ENCODE peak calls at places on chromosomes 13 and 19, in four cellular contexts. R is upper lobe of right lung; V is stimulated activated CD4-positive, alpha-beta T cell treated with anti-CD3 and anti-CD28 coated beads, Interleukin-2, amount 100 ng/mL, for 24 hours; U is H54. W is an unnamed sample.

GRCh38 chr19:6849876-6850275 is 37.5 kb upstream of the ADGRE1 start:
- DNase-seq in R (no peak), V (no peak), U (no peak), W (no peak)

GRCh38 chr19:16764793-16765433 is 45.3 kb downstream of the NWD1 start:
- DNase-seq in R (no peak), V (no peak), U (no peak), W (no peak)

GRCh38 chr13:112661291-112661690 is 28.5 kb upstream of the ATP11A start:
- DNase-seq in R (no peak), V (no peak), U (no peak), W (no peak)

GRCh38 chr19:54684537-54684936 is 21.8 kb downstream of the LILRB4 start:
- DNase-seq in R (no peak), V (no peak), U (peak; percentile 20), W (no peak)

GRCh38 chr19:13079542-13079986 is 23.1 kb downstream of the LYL1 start:
- DNase-seq in R (peak; percentile 79), V (no peak), U (no peak), W (no peak)

GRCh38 chr19:1133471-1133929 is 29.7 kb downstream of the GPX4 start:
- DNase-seq in R (no peak), V (peak; percentile 79), U (peak; percentile 65), W (peak; percentile 65)

GRCh38 chr13:82713681-82714405 is 1168.4 kb downstream of the SLITRK1 start:
- DNase-seq in R (no peak), V (no peak), U (no peak), W (no peak)

GRCh38 chr13:51435002-51435578 is 17.7 kb downstream of the INTS6 start:
- DNase-seq in R (no peak), V (no peak), U (no peak), W (no peak)

GRCh38 chr13:114109646-114110045 is 22.8 kb downstream of the RASA3 start:
- DNase-seq in R (peak; percentile 64), V (peak; percentile 62), U (no peak), W (no peak)

GRCh38 chr13:98365291-98365690 is 188.2 kb upstream of the RNF113B start:
- DNase-seq in R (no peak), V (no peak), U (no peak), W (no peak)

GRCh38 chr13:41678842-41679241 is 221.5 kb downstream of the RGCC start:
- DNase-seq in R (no peak), V (no peak), U (no peak), W (no peak)

GRCh38 chr19:1923319-1923718 is 17.7 kb upstream of the CSNK1G2 start:
- DNase-seq in R (no peak), V (peak; percentile 42), U (no peak), W (peak; percentile 48)

GRCh38 chr13:48319458-48320395 is 16.2 kb downstream of the RB1 start:
- DNase-seq in R (peak; percentile 57), V (no peak), U (no peak), W (no peak)

GRCh38 chr13:80946008-80946802 is 605.3 kb upstream of the SPRY2 start:
- DNase-seq in R (no peak), V (no peak), U (no peak), W (no peak)

GRCh38 chr13:23069571-23069970 is 111.2 kb upstream of the SGCG start:
- DNase-seq in R (no peak), V (no peak), U (no peak), W (no peak)

GRCh38 chr13:106176103-106176502 is 359.4 kb downstream of the EFNB2 start:
- DNase-seq in R (no peak), V (no peak), U (no peak), W (no peak)

GRCh38 chr13:28864544-28864943 is 44.4 kb downstream of the MTUS2 start:
- DNase-seq in R (no peak), V (no peak), U (no peak), W (no peak)

GRCh38 chr19:29714371-29714952 is 599 bp downstream of the C19orf12 start:
- DNase-seq in R (peak; percentile 40), V (no peak), U (peak; percentile 36), W (peak; percentile 19)

GRCh38 chr13:108322206-108322824 is 52.8 kb downstream of the TNFSF13B start:
- DNase-seq in R (no peak), V (no peak), U (peak; percentile 11), W (no peak)

GRCh38 chr13:113759525-113760137 is 605 bp downstream of the TMEM255B start:
- DNase-seq in R (peak; percentile 63), V (no peak), U (peak; percentile 65), W (no peak)

GRCh38 chr13:33799950-33800592 is 17.9 kb upstream of the RFC3 start:
- DNase-seq in R (no peak), V (no peak), U (no peak), W (no peak)